ENCODE peak calls at places on chromosome X, in five cellular contexts. G is cerebellar cortex; E is activated CD4-positive, alpha-beta T cell treated with anti-CD3 and anti-CD28 coated beads, Interleukin-2, amount 10 ng/mL, durations not matched to agents 7 days and 5 days; A is HAP-1; O is lower lobe of right lung. W is an unnamed sample.
A peak's percentile ranks its signal among the peaks of the same experiment; 100 is the strongest.

GRCh38 chrX:154840856-154841255 is 6.4 kb upstream of the SMIM9 start:
- DNase-seq in G (peak; percentile 22), E (peak; percentile 21), A (peak; percentile 64), O (no peak), W (no peak)

GRCh38 chrX:21374994-21375794 is 976 bp downstream of the CNKSR2 start:
- DNase-seq in G (peak; percentile 0), E (no peak), A (no peak), O (peak; percentile 32), W (no peak)

GRCh38 chrX:39398215-39398972 is 597.1 kb downstream of the MID1IP1 start:
- DNase-seq in G (no peak), E (no peak), A (no peak), O (peak; percentile 44), W (no peak)

GRCh38 chrX:28498658-28499057 is 88.6 kb upstream of the IL1RAPL1 start:
- DNase-seq in G (no peak), E (no peak), A (peak; percentile 89), O (no peak), W (no peak)

GRCh38 chrX:71366674-71367256 is 608 bp downstream of the TAF1 start:
- DNase-seq in G (peak; percentile 13), E (peak; percentile 21), A (peak; percentile 18), O (peak; percentile 44), W (peak; percentile 21)

GRCh38 chrX:108590496-108590895 is 145.9 kb downstream of the IRS4 start:
- DNase-seq in G (no peak), E (no peak), A (peak; percentile 5), O (no peak), W (no peak)

GRCh38 chrX:147917700-147918694 is 6.3 kb downstream of the FMR1 start:
- DNase-seq in G (no peak), E (peak; percentile 41), A (no peak), O (no peak), W (peak; percentile 26)

GRCh38 chrX:98077440-98077839 is 1193.7 kb downstream of the RPA4 start:
- DNase-seq in G (no peak), E (no peak), A (no peak), O (no peak), W (no peak)

GRCh38 chrX:104270916-104271512 is 16.3 kb upstream of the ESX1 start:
- DNase-seq in G (peak; percentile 84), E (peak; percentile 31), A (peak; percentile 42), O (no peak), W (peak; percentile 29)

GRCh38 chrX:97490656-97491055 is 606.9 kb downstream of the RPA4 start:
- DNase-seq in G (no peak), E (no peak), A (no peak), O (no peak), W (no peak)

GRCh38 chrX:2552621-2553297 is 52.0 kb upstream of the DHRSX start:
- DNase-seq in G (no peak), E (no peak), A (peak; percentile 100), O (no peak), W (no peak)

GRCh38 chrX:110384490-110384889 is 25.8 kb downstream of the RTL9 start:
- DNase-seq in G (no peak), E (no peak), A (no peak), O (no peak), W (no peak)

GRCh38 chrX:6909396-6909795 is 238.1 kb upstream of the STS start:
- DNase-seq in G (no peak), E (no peak), A (no peak), O (no peak), W (no peak)

GRCh38 chrX:153600921-153601320 is 2.0 kb upstream of the CCNQ start:
- DNase-seq in G (no peak), E (no peak), A (no peak), O (no peak), W (no peak)

GRCh38 chrX:68252664-68253063 is 180.6 kb downstream of the OPHN1 start:
- DNase-seq in G (no peak), E (no peak), A (no peak), O (no peak), W (no peak)

GRCh38 chrX:55135171-55135570 is 46.4 kb downstream of the PAGE2 start:
- DNase-seq in G (peak; percentile 74), E (peak; percentile 20), A (peak; percentile 36), O (no peak), W (peak; percentile 29)

GRCh38 chrX:47502591-47503222 is 19.7 kb upstream of the ZNF41 start:
- DNase-seq in G (no peak), E (no peak), A (no peak), O (no peak), W (no peak)

GRCh38 chrX:136202889-136203288 is 48.3 kb downstream of the MAP7D3 start:
- DNase-seq in G (no peak), E (no peak), A (no peak), O (no peak), W (no peak)

GRCh38 chrX:47232803-47233332 is at the start of gene USP11:
- DNase-seq in G (peak; percentile 58), E (peak; percentile 50), A (peak; percentile 61), O (no peak), W (peak; percentile 47)

GRCh38 chrX:53481093-53481492 is 46.9 kb upstream of the HSD17B10 start:
- DNase-seq in G (no peak), E (no peak), A (peak; percentile 16), O (no peak), W (peak; percentile 16)

GRCh38 chrX:23857935-23858334 is 49.8 kb downstream of the APOO start:
- DNase-seq in G (no peak), E (no peak), A (no peak), O (no peak), W (no peak)

GRCh38 chrX:46407753-46408130 is 137.5 kb downstream of the ZNF674 start:
- DNase-seq in G (no peak), E (no peak), A (no peak), O (no peak), W (no peak)

GRCh38 chrX:84153538-84153937 is 34.5 kb downstream of the RPS6KA6 start:
- DNase-seq in G (no peak), E (no peak), A (peak; percentile 11), O (no peak), W (no peak)

GRCh38 chrX:74450803-74451449 is 29.6 kb downstream of the SLC16A2 start:
- DNase-seq in G (no peak), E (no peak), A (no peak), O (no peak), W (no peak)

GRCh38 chrX:84161641-84162040 is 26.4 kb downstream of the RPS6KA6 start:
- DNase-seq in G (no peak), E (no peak), A (no peak), O (no peak), W (no peak)

GRCh38 chrX:125436855-125437254 is 117.2 kb downstream of the TEX13C start:
- DNase-seq in G (no peak), E (no peak), A (peak; percentile 34), O (no peak), W (no peak)

GRCh38 chrX:1422135-1422465 is 30.2 kb upstream of the SLC25A6 start:
- DNase-seq in G (no peak), E (no peak), A (no peak), O (peak; percentile 2), W (no peak)

GRCh38 chrX:29617276-29617675 is 598.1 kb upstream of the MAGEB2 start:
- DNase-seq in G (no peak), E (no peak), A (no peak), O (no peak), W (no peak)

GRCh38 chrX:119208401-119209057 is 27.6 kb upstream of the PGRMC1 start:
- DNase-seq in G (no peak), E (no peak), A (no peak), O (no peak), W (no peak)

GRCh38 chrX:133495464-133496391 is 80.4 kb upstream of the GPC4 start:
- DNase-seq in G (no peak), E (no peak), A (no peak), O (no peak), W (no peak)

GRCh38 chrX:150405576-150405975 is 42.5 kb downstream of the MAMLD1 start:
- DNase-seq in G (no peak), E (no peak), A (no peak), O (no peak), W (no peak)

GRCh38 chrX:84729809-84730208 is 227.6 kb upstream of the HDX start:
- DNase-seq in G (peak; percentile 1), E (peak; percentile 5), A (peak; percentile 74), O (no peak), W (no peak)

GRCh38 chrX:155874571-155875244 is 6.4 kb upstream of the VAMP7 start:
- DNase-seq in G (no peak), E (no peak), A (no peak), O (no peak), W (no peak)

GRCh38 chrX:44415639-44416386 is 72.3 kb upstream of the EFHC2 start:
- DNase-seq in G (no peak), E (no peak), A (no peak), O (no peak), W (no peak)

GRCh38 chrX:131477498-131477897 is 66.4 kb upstream of the OR13H1 start:
- DNase-seq in G (no peak), E (no peak), A (no peak), O (no peak), W (no peak)

GRCh38 chrX:125090046-125090445 is 229.6 kb upstream of the TEX13C start:
- DNase-seq in G (no peak), E (no peak), A (no peak), O (no peak), W (no peak)

GRCh38 chrX:142040906-142041305 is 137.2 kb downstream of the MAGEC1 start:
- DNase-seq in G (no peak), E (no peak), A (peak; percentile 73), O (no peak), W (no peak)

GRCh38 chrX:14508025-14508690 is 21.2 kb upstream of the GLRA2 start:
- DNase-seq in G (peak; percentile 50), E (no peak), A (no peak), O (no peak), W (no peak)